ENCODE peak calls at places on chromosomes 4 and X, in six cellular contexts. E, A, G, I, P and W are unnamed samples.

GRCh38 chr4:140707325-140707724 is 48.9 kb downstream of the TBC1D9 start:
- DNase-seq in A (no peak), P (no peak), E (no peak), G (peak; percentile 38), I (no peak), W (no peak)

GRCh38 chrX:63503541-63503940 is 152.4 kb upstream of the SPIN4 start:
- DNase-seq in E (peak; percentile 48), G (no peak), P (no peak), A (no peak), I (no peak), W (no peak)

GRCh38 chr4:128386761-128387599 is 99.4 kb upstream of the PGRMC2 start:
- DNase-seq in G (peak; percentile 23), P (peak; percentile 30), A (peak; percentile 94), I (peak; percentile 94), E (no peak), W (no peak)

GRCh38 chr4:140244328-140244727 is 90.3 kb upstream of the MAML3 start:
- DNase-seq in E (no peak), I (no peak), A (no peak), G (no peak), P (no peak), W (no peak)

GRCh38 chr4:185713272-185713671 is 98.7 kb downstream of the SORBS2 start:
- DNase-seq in A (no peak), P (no peak), I (no peak), E (no peak), G (no peak), W (no peak)

GRCh38 chrX:110569506-110569905 is 210.9 kb downstream of the RTL9 start:
- DNase-seq in A (no peak), P (no peak), G (no peak), E (no peak), I (no peak), W (no peak)

GRCh38 chr4:2507855-2508254 is 28.6 kb upstream of the FAM193A start:
- DNase-seq in A (no peak), E (no peak), P (no peak), G (no peak), I (no peak), W (no peak)

GRCh38 chr4:147950261-147950660 is 218.4 kb downstream of the ARHGAP10 start:
- DNase-seq in I (no peak), G (no peak), P (no peak), E (no peak), A (no peak), W (no peak)

GRCh38 chrX:41386222-41386990 is 52.4 kb downstream of the DDX3X start:
- DNase-seq in G (no peak), E (no peak), P (no peak), I (no peak), A (no peak), W (no peak)

GRCh38 chr4:46506876-46507275 is 116.9 kb upstream of the GABRA2 start:
- DNase-seq in E (no peak), A (no peak), I (no peak), P (no peak), G (no peak), W (no peak)

GRCh38 chr4:70365479-70365878 is 4.9 kb downstream of the SMR3A start:
- DNase-seq in P (no peak), I (no peak), A (no peak), E (no peak), G (no peak), W (no peak)

GRCh38 chr4:47543331-47543730 is 58.3 kb downstream of the ATP10D start:
- DNase-seq in I (no peak), A (no peak), G (no peak), E (no peak), P (no peak), W (no peak)

GRCh38 chr4:133146574-133147198 is 2.4 kb upstream of the PCDH10 start:
- DNase-seq in P (no peak), E (peak; percentile 69), A (peak; percentile 66), G (no peak), I (peak; percentile 64), W (no peak)

GRCh38 chr4:124279741-124280140 is 432.8 kb downstream of the ANKRD50 start:
- DNase-seq in G (no peak), E (no peak), P (no peak), I (no peak), A (no peak), W (no peak)

GRCh38 chrX:17878028-17878670 is 17.1 kb upstream of the RAI2 start:
- DNase-seq in I (no peak), A (no peak), E (no peak), P (no peak), G (no peak), W (no peak)

GRCh38 chr4:162891788-162892707 is 274.6 kb downstream of the NAF1 start:
- DNase-seq in G (no peak), E (no peak), P (no peak), A (no peak), I (no peak), W (no peak)

GRCh38 chr4:165009493-165010227 is 22.1 kb upstream of the TRIM60 start:
- DNase-seq in A (no peak), I (no peak), E (no peak), G (no peak), P (no peak), W (no peak)

GRCh38 chrX:47831788-47832187 is 4.9 kb upstream of the ZNF81 start:
- DNase-seq in G (peak; percentile 38), E (no peak), A (no peak), I (no peak), P (no peak), W (peak; percentile 33)

GRCh38 chr4:61431131-61431530 is 231.0 kb downstream of the ADGRL3 start:
- DNase-seq in A (no peak), P (no peak), I (no peak), G (no peak), E (no peak), W (no peak)

GRCh38 chr4:180436366-180436765 is 1806.8 kb upstream of the TENM3 start:
- DNase-seq in I (no peak), P (no peak), A (no peak), G (no peak), E (no peak), W (no peak)

GRCh38 chr4:176794151-176794550 is 1.4 kb upstream of the VEGFC start:
- DNase-seq in G (no peak), P (no peak), I (no peak), E (no peak), A (no peak), W (no peak)

GRCh38 chr4:10983274-10983673 is 298.7 kb upstream of the CLNK start:
- DNase-seq in G (peak; percentile 65), A (no peak), I (no peak), P (no peak), E (no peak), W (peak; percentile 22)

GRCh38 chr4:74319506-74319905 is 11.2 kb downstream of the EPGN start:
- DNase-seq in A (no peak), P (no peak), G (no peak), E (no peak), I (no peak), W (no peak)

GRCh38 chrX:150478496-150479492 is 89.6 kb upstream of the MTM1 start:
- DNase-seq in I (no peak), G (no peak), P (no peak), E (no peak), A (no peak), W (peak; percentile 31)

GRCh38 chr4:5970381-5971076 is 47.7 kb downstream of the C4orf50 start:
- DNase-seq in P (no peak), G (no peak), I (no peak), A (peak; percentile 67), E (no peak), W (no peak)

DNA sequence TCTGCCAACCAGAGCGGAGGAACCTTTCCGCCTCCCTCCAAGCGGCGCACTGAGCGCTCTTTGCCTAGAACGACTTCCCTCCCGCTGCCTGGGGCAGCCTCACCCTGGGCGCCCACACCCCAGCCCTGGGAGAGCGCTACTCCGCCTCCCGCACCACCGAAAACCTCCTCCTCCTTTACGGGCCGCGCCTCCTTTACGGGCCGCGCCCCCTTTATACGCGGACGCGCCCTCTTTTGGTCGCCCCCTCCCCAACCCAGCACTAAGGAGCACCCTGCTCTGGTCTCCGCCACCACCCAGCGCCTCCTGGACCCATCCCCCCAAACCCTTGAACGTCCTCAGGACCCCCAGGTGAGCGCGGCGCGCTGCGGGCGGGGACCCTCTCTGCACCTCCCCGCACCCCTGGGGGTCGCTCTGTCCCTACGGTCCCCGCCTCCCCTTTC is 586 bp upstream of the NSG1 start:
- DNase-seq in A (no peak), G (no peak), P (no peak), I (no peak), E (no peak), W (no peak)
- H3K4me3 ChIP-seq in A (peak overlapping the region; percentile 60), G (peak overlapping the region; percentile 52), P (peak overlapping the region; percentile 66), I (no peak overlapping the region), E (peak overlapping the region; percentile 92), W (no peak overlapping the region)

GRCh38 chr4:93747220-93747619 is 81.3 kb upstream of the ATOH1 start:
- DNase-seq in P (no peak), I (no peak), E (no peak), G (no peak), A (no peak), W (no peak)

GRCh38 chr4:93751410-93751809 is 77.1 kb upstream of the ATOH1 start:
- DNase-seq in G (no peak), I (no peak), E (no peak), A (no peak), P (no peak), W (no peak)

GRCh38 chr4:93748943-93749342 is 79.6 kb upstream of the ATOH1 start:
- DNase-seq in E (no peak), P (no peak), G (no peak), A (no peak), I (no peak), W (no peak)

GRCh38 chr4:93749351-93749761 is 79.2 kb upstream of the ATOH1 start:
- DNase-seq in E (no peak), A (no peak), G (no peak), I (no peak), P (no peak), W (no peak)

DNA sequence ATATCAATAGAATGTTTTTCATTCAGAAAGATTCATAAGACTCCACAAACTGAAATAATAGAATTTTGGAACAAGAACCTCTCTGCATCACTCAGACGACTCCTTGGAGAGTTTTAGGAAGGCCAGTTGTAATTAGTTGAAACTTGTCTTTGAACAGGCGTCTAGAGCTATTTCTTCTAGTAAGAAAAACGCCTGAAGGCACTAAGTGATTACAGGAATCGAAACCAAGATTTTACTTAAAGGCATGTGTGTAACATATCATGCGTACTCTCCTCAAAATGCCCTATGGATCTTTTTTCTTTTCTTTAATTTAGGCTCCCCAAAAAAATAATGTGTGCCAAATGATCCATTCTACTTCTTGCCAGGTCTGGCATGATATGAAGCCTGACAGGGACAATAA is 80.2 kb upstream of the ATOH1 start:
- DNase-seq in P (no peak), A (no peak), E (no peak), I (no peak), G (no peak), W (no peak)
- H3K27ac ChIP-seq in P (no peak overlapping the region), A (no peak overlapping the region), E (no peak overlapping the region), I (no peak overlapping the region), G (no peak overlapping the region), W (no peak overlapping the region)

DNA sequence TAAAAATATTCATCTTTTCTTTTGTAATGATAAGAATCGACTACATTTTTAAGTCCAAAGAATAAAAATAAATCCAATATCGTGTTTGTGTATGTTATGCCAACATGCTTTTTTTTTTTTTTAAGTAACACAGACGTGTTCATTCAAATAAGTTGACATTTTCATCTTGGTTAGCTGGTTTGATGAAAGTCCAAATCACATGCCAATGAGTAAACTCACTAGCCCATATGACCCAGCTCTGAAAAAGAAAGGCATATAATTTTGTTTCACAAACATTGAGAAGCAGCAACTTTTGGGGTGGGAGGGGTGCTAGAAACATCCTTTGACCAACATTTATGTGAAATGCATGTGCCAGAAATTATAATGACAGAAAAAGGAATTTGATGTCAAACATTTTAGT is 61.6 kb upstream of the SPP1 start:
- DNase-seq in G (no peak), E (no peak), P (no peak), A (no peak), I (no peak), W (no peak)
- H3K4me1 ChIP-seq in G (no peaks in the 10 kb centered on the region), E (peaks cover 2% of the 10 kb centered on the region), P (no peaks in the 10 kb centered on the region), A (peaks cover 3% of the 10 kb centered on the region), I (peaks cover 19% of the 10 kb centered on the region), W (no peaks in the 10 kb centered on the region)

GRCh38 chr4:170109586-170110289 is 20.0 kb upstream of the AADAT start:
- DNase-seq in P (no peak), A (no peak), E (no peak), I (no peak), G (no peak), W (no peak)
- H3K4me3 ChIP-seq in P (no peak overlapping the region), A (no peak overlapping the region), E (no peak overlapping the region), I (no peak overlapping the region), G (no peak overlapping the region), W (no peak overlapping the region)